ENCODE peak calls at places on chromosomes 6 and 20, in seven cellular contexts. One of them, this sample, is unnamed.

GRCh38 chr6:138571174-138571573 is 71.9 kb upstream of the NHSL1 start:
- DNase-seq in fibroblast of mammary gland: no peak
- DNase-seq in lower lobe of right lung: no peak
- DNase-seq in Right ventricle myocardium inferior: no peak
- DNase-seq in H7: no peak
- DNase-seq in NCI-H345: no peak
- DNase-seq in kidney epithelial cell: no peak
- DNase-seq in this sample: no peak

GRCh38 chr6:98470821-98471220 is 363.6 kb upstream of the POU3F2 start:
- DNase-seq in fibroblast of mammary gland: no peak
- DNase-seq in lower lobe of right lung: no peak
- DNase-seq in Right ventricle myocardium inferior: no peak
- DNase-seq in H7: no peak
- DNase-seq in NCI-H345: no peak
- DNase-seq in kidney epithelial cell: no peak
- DNase-seq in this sample: no peak

GRCh38 chr6:134714679-134715078 is 235.2 kb downstream of the ALDH8A1 start:
- DNase-seq in fibroblast of mammary gland: peak; percentile 74
- DNase-seq in lower lobe of right lung: peak; percentile 89
- DNase-seq in Right ventricle myocardium inferior: no peak
- DNase-seq in H7: no peak
- DNase-seq in NCI-H345: no peak
- DNase-seq in kidney epithelial cell: no peak
- DNase-seq in this sample: peak; percentile 50

GRCh38 chr20:21511485-21511849 is 2.4 kb downstream of the NKX2-2 start:
- DNase-seq in fibroblast of mammary gland: no peak
- DNase-seq in lower lobe of right lung: no peak
- DNase-seq in Right ventricle myocardium inferior: no peak
- DNase-seq in H7: peak; percentile 71
- DNase-seq in NCI-H345: no peak
- DNase-seq in kidney epithelial cell: no peak
- DNase-seq in this sample: no peak

GRCh38 chr6:122302077-122302476 is 97.4 kb upstream of the HSF2 start:
- DNase-seq in fibroblast of mammary gland: no peak
- DNase-seq in lower lobe of right lung: no peak
- DNase-seq in Right ventricle myocardium inferior: no peak
- DNase-seq in H7: no peak
- DNase-seq in NCI-H345: no peak
- DNase-seq in kidney epithelial cell: no peak
- DNase-seq in this sample: no peak

GRCh38 chr6:125872259-125872921 is 81.6 kb downstream of the NCOA7 start:
- DNase-seq in fibroblast of mammary gland: no peak
- DNase-seq in lower lobe of right lung: no peak
- DNase-seq in Right ventricle myocardium inferior: no peak
- DNase-seq in H7: no peak
- DNase-seq in NCI-H345: no peak
- DNase-seq in kidney epithelial cell: no peak
- DNase-seq in this sample: no peak

GRCh38 chr20:10863337-10864060 is 189.7 kb upstream of the JAG1 start:
- DNase-seq in fibroblast of mammary gland: peak; percentile 86
- DNase-seq in lower lobe of right lung: no peak
- DNase-seq in Right ventricle myocardium inferior: no peak
- DNase-seq in H7: no peak
- DNase-seq in NCI-H345: no peak
- DNase-seq in kidney epithelial cell: peak; percentile 65
- DNase-seq in this sample: peak; percentile 80

GRCh38 chr20:1888796-1889463 is 6.3 kb upstream of the SIRPA start:
- DNase-seq in fibroblast of mammary gland: peak; percentile 32
- DNase-seq in lower lobe of right lung: peak; percentile 67
- DNase-seq in Right ventricle myocardium inferior: no peak
- DNase-seq in H7: no peak
- DNase-seq in NCI-H345: no peak
- DNase-seq in kidney epithelial cell: no peak
- DNase-seq in this sample: peak; percentile 18

GRCh38 chr6:25342784-25343183 is 63.6 kb downstream of the CARMIL1 start:
- DNase-seq in fibroblast of mammary gland: peak; percentile 54
- DNase-seq in lower lobe of right lung: no peak
- DNase-seq in Right ventricle myocardium inferior: no peak
- DNase-seq in H7: no peak
- DNase-seq in NCI-H345: no peak
- DNase-seq in kidney epithelial cell: no peak
- DNase-seq in this sample: peak; percentile 38

GRCh38 chr6:113271437-113271836 is 585.7 kb upstream of the MARCKS start:
- DNase-seq in fibroblast of mammary gland: peak; percentile 90
- DNase-seq in lower lobe of right lung: no peak
- DNase-seq in Right ventricle myocardium inferior: no peak
- DNase-seq in H7: no peak
- DNase-seq in NCI-H345: no peak
- DNase-seq in kidney epithelial cell: no peak
- DNase-seq in this sample: no peak

GRCh38 chr6:142071981-142072380 is 60.7 kb upstream of the GJE1 start:
- DNase-seq in fibroblast of mammary gland: no peak
- DNase-seq in lower lobe of right lung: no peak
- DNase-seq in Right ventricle myocardium inferior: no peak
- DNase-seq in H7: no peak
- DNase-seq in NCI-H345: no peak
- DNase-seq in kidney epithelial cell: no peak
- DNase-seq in this sample: no peak

GRCh38 chr6:134123666-134124208 is 71.3 kb upstream of the SLC2A12 start:
- DNase-seq in fibroblast of mammary gland: peak; percentile 75
- DNase-seq in lower lobe of right lung: no peak
- DNase-seq in Right ventricle myocardium inferior: no peak
- DNase-seq in H7: peak; percentile 64
- DNase-seq in NCI-H345: peak; percentile 27
- DNase-seq in kidney epithelial cell: peak; percentile 56
- DNase-seq in this sample: peak; percentile 50

GRCh38 chr6:16437095-16437494 is 198.7 kb downstream of the GMPR start:
- DNase-seq in fibroblast of mammary gland: no peak
- DNase-seq in lower lobe of right lung: no peak
- DNase-seq in Right ventricle myocardium inferior: no peak
- DNase-seq in H7: no peak
- DNase-seq in NCI-H345: no peak
- DNase-seq in kidney epithelial cell: no peak
- DNase-seq in this sample: no peak

GRCh38 chr6:130578713-130579112 is 212.9 kb downstream of the TMEM200A start:
- DNase-seq in fibroblast of mammary gland: no peak
- DNase-seq in lower lobe of right lung: no peak
- DNase-seq in Right ventricle myocardium inferior: no peak
- DNase-seq in H7: no peak
- DNase-seq in NCI-H345: no peak
- DNase-seq in kidney epithelial cell: no peak
- DNase-seq in this sample: no peak

GRCh38 chr6:42049116-42049809 is 1.1 kb upstream of the TAF8 start:
- DNase-seq in fibroblast of mammary gland: no peak
- DNase-seq in lower lobe of right lung: no peak
- DNase-seq in Right ventricle myocardium inferior: no peak
- DNase-seq in H7: peak; percentile 53
- DNase-seq in NCI-H345: no peak
- DNase-seq in kidney epithelial cell: no peak
- DNase-seq in this sample: no peak

GRCh38 chr6:152313542-152314482 is 323.4 kb downstream of the SYNE1 start:
- DNase-seq in fibroblast of mammary gland: peak; percentile 41
- DNase-seq in lower lobe of right lung: no peak
- DNase-seq in Right ventricle myocardium inferior: no peak
- DNase-seq in H7: no peak
- DNase-seq in NCI-H345: no peak
- DNase-seq in kidney epithelial cell: no peak
- DNase-seq in this sample: no peak

GRCh38 chr6:47414517-47415167 is 62.9 kb upstream of the CD2AP start:
- DNase-seq in fibroblast of mammary gland: peak; percentile 11
- DNase-seq in lower lobe of right lung: no peak
- DNase-seq in Right ventricle myocardium inferior: no peak
- DNase-seq in H7: no peak
- DNase-seq in NCI-H345: no peak
- DNase-seq in kidney epithelial cell: no peak
- DNase-seq in this sample: no peak

GRCh38 chr20:49268600-49269365 is 9.1 kb downstream of the ZNFX1 start:
- DNase-seq in fibroblast of mammary gland: peak; percentile 74
- DNase-seq in lower lobe of right lung: no peak
- DNase-seq in Right ventricle myocardium inferior: no peak
- DNase-seq in H7: no peak
- DNase-seq in NCI-H345: no peak
- DNase-seq in kidney epithelial cell: no peak
- DNase-seq in this sample: no peak

GRCh38 chr6:12939314-12939713 is 222.7 kb downstream of the PHACTR1 start:
- DNase-seq in fibroblast of mammary gland: no peak
- DNase-seq in lower lobe of right lung: no peak
- DNase-seq in Right ventricle myocardium inferior: no peak
- DNase-seq in H7: no peak
- DNase-seq in NCI-H345: no peak
- DNase-seq in kidney epithelial cell: no peak
- DNase-seq in this sample: peak; percentile 13

GRCh38 chr20:62832951-62833391 is 16.1 kb downstream of the COL9A3 start:
- DNase-seq in fibroblast of mammary gland: no peak
- DNase-seq in lower lobe of right lung: no peak
- DNase-seq in Right ventricle myocardium inferior: peak; percentile 72
- DNase-seq in H7: peak; percentile 60
- DNase-seq in NCI-H345: no peak
- DNase-seq in kidney epithelial cell: no peak
- DNase-seq in this sample: no peak

GRCh38 chr6:16851758-16852157 is 90.5 kb upstream of the ATXN1 start:
- DNase-seq in fibroblast of mammary gland: peak; percentile 14
- DNase-seq in lower lobe of right lung: no peak
- DNase-seq in Right ventricle myocardium inferior: no peak
- DNase-seq in H7: no peak
- DNase-seq in NCI-H345: no peak
- DNase-seq in kidney epithelial cell: no peak
- DNase-seq in this sample: no peak

GRCh38 chr20:7765221-7765620 is 175.0 kb downstream of the HAO1 start:
- DNase-seq in fibroblast of mammary gland: no peak
- DNase-seq in lower lobe of right lung: no peak
- DNase-seq in Right ventricle myocardium inferior: no peak
- DNase-seq in H7: no peak
- DNase-seq in NCI-H345: no peak
- DNase-seq in kidney epithelial cell: no peak
- DNase-seq in this sample: no peak